ENCODE peak calls at places on chromosomes 16 and 17, in five cellular contexts. One of them, this sample, is unnamed.

GRCh38 chr17:45705123-45706009 is 78.8 kb upstream of the CRHR1 start:
- DNase-seq in stimulated activated naive CD4-positive, alpha-beta T cell treated with Interleukin-2 at 50 U/mL for 16 hours: no peak
- DNase-seq in A549: peak
- DNase-seq in DMS153: peak
- DNase-seq in endothelial cell: no peak
- DNase-seq in this sample: peak

GRCh38 chr16:83633285-83633684 is 174.5 kb upstream of the HSBP1 start:
- DNase-seq in stimulated activated naive CD4-positive, alpha-beta T cell treated with Interleukin-2 at 50 U/mL for 16 hours: no peak
- DNase-seq in A549: no peak
- DNase-seq in DMS153: no peak
- DNase-seq in endothelial cell: no peak
- DNase-seq in this sample: no peak

GRCh38 chr17:4515501-4515900 is 16.8 kb downstream of the SPNS2 start:
- DNase-seq in stimulated activated naive CD4-positive, alpha-beta T cell treated with Interleukin-2 at 50 U/mL for 16 hours: no peak
- DNase-seq in A549: no peak
- DNase-seq in DMS153: no peak
- DNase-seq in endothelial cell: no peak
- DNase-seq in this sample: no peak

GRCh38 chr16:23597003-23597756 is 1.1 kb upstream of the NDUFAB1 start:
- DNase-seq in stimulated activated naive CD4-positive, alpha-beta T cell treated with Interleukin-2 at 50 U/mL for 16 hours: peak
- DNase-seq in A549: peak
- DNase-seq in DMS153: peak
- DNase-seq in endothelial cell: peak
- DNase-seq in this sample: no peak

GRCh38 chr17:29616300-29617048 is 6.2 kb downstream of the CORO6 start:
- DNase-seq in stimulated activated naive CD4-positive, alpha-beta T cell treated with Interleukin-2 at 50 U/mL for 16 hours: no peak
- DNase-seq in A549: no peak
- DNase-seq in DMS153: no peak
- DNase-seq in endothelial cell: no peak
- DNase-seq in this sample: no peak

GRCh38 chr17:63019138-63019873 is 53.3 kb downstream of the TANC2 start:
- DNase-seq in stimulated activated naive CD4-positive, alpha-beta T cell treated with Interleukin-2 at 50 U/mL for 16 hours: no peak
- DNase-seq in A549: no peak
- DNase-seq in DMS153: no peak
- DNase-seq in endothelial cell: no peak
- DNase-seq in this sample: no peak

GRCh38 chr17:53168413-53168812 is 654.3 kb upstream of the KIF2B start:
- DNase-seq in stimulated activated naive CD4-positive, alpha-beta T cell treated with Interleukin-2 at 50 U/mL for 16 hours: no peak
- DNase-seq in A549: no peak
- DNase-seq in DMS153: no peak
- DNase-seq in endothelial cell: no peak
- DNase-seq in this sample: no peak

GRCh38 chr17:79645022-79645776 is 34.3 kb upstream of the RBFOX3 start:
- DNase-seq in stimulated activated naive CD4-positive, alpha-beta T cell treated with Interleukin-2 at 50 U/mL for 16 hours: no peak
- DNase-seq in A549: no peak
- DNase-seq in DMS153: no peak
- DNase-seq in endothelial cell: no peak
- DNase-seq in this sample: no peak

GRCh38 chr17:45688820-45689219 is 95.3 kb upstream of the CRHR1 start:
- DNase-seq in stimulated activated naive CD4-positive, alpha-beta T cell treated with Interleukin-2 at 50 U/mL for 16 hours: no peak
- DNase-seq in A549: no peak
- DNase-seq in DMS153: no peak
- DNase-seq in endothelial cell: no peak
- DNase-seq in this sample: no peak

GRCh38 chr16:5884996-5885395 is 787.4 kb upstream of the EEF2KMT start:
- DNase-seq in stimulated activated naive CD4-positive, alpha-beta T cell treated with Interleukin-2 at 50 U/mL for 16 hours: no peak
- DNase-seq in A549: no peak
- DNase-seq in DMS153: no peak
- DNase-seq in endothelial cell: no peak
- DNase-seq in this sample: no peak

GRCh38 chr17:4968166-4968915 is 724 bp upstream of the SPAG7 start:
- DNase-seq in stimulated activated naive CD4-positive, alpha-beta T cell treated with Interleukin-2 at 50 U/mL for 16 hours: peak
- DNase-seq in A549: peak
- DNase-seq in DMS153: no peak
- DNase-seq in endothelial cell: peak
- DNase-seq in this sample: no peak

GRCh38 chr16:85626191-85626951 is 13.2 kb downstream of the GSE1 start:
- DNase-seq in stimulated activated naive CD4-positive, alpha-beta T cell treated with Interleukin-2 at 50 U/mL for 16 hours: no peak
- DNase-seq in A549: no peak
- DNase-seq in DMS153: no peak
- DNase-seq in endothelial cell: no peak
- DNase-seq in this sample: no peak

GRCh38 chr16:17370233-17371013 is 100.3 kb downstream of the XYLT1 start:
- DNase-seq in stimulated activated naive CD4-positive, alpha-beta T cell treated with Interleukin-2 at 50 U/mL for 16 hours: peak
- DNase-seq in A549: no peak
- DNase-seq in DMS153: no peak
- DNase-seq in endothelial cell: no peak
- DNase-seq in this sample: no peak

GRCh38 chr17:7396147-7396546 is 1.8 kb upstream of the PLSCR3 start:
- DNase-seq in stimulated activated naive CD4-positive, alpha-beta T cell treated with Interleukin-2 at 50 U/mL for 16 hours: no peak
- DNase-seq in A549: no peak
- DNase-seq in DMS153: no peak
- DNase-seq in endothelial cell: no peak
- DNase-seq in this sample: no peak